ENCODE peak calls at places on chromosomes 12 and 14, in seven cellular contexts. K is mucosa of descending colon, N is heart right ventricle, E is choroid plexus epithelial cell, G is neural progenitor cell, A is left lung, T is IMR-90. V is an unnamed sample.

GRCh38 chr14:67883717-67884116 is 64.1 kb downstream of the RAD51B start:
- DNase-seq in N (no peak), K (no peak), E (peak), T (peak), A (no peak), G (no peak), V (no peak)

GRCh38 chr12:123512838-123513665 is 20.5 kb downstream of the RILPL1 start:
- DNase-seq in T (no peak), E (no peak), A (peak), K (no peak), N (no peak), G (no peak), V (peak)

GRCh38 chr14:100017578-100017977 is 47.6 kb upstream of the EVL start:
- DNase-seq in T (peak), N (no peak), G (no peak), K (no peak), E (peak), A (no peak), V (no peak)

GRCh38 chr14:24392327-24393098 is 6.3 kb upstream of the NYNRIN start:
- DNase-seq in A (no peak), G (no peak), N (no peak), E (peak), K (no peak), T (peak), V (no peak)

GRCh38 chr14:35155962-35156361 is 33.6 kb downstream of the PRORP start:
- DNase-seq in A (no peak), E (peak), N (no peak), K (no peak), T (peak), G (no peak), V (no peak)

GRCh38 chr14:37594238-37594915 is 672 bp downstream of the FOXA1 start:
- DNase-seq in A (no peak), T (peak), G (peak), K (peak), N (peak), E (peak), V (peak)

GRCh38 chr12:39145175-39145999 is 240.0 kb upstream of the CPNE8 start:
- DNase-seq in A (peak), N (peak), K (peak), G (peak), T (no peak), E (peak), V (peak)

GRCh38 chr12:14931791-14932560 is 6.4 kb downstream of the ERP27 start:
- DNase-seq in T (no peak), N (no peak), G (no peak), A (no peak), K (no peak), E (no peak), V (no peak)

GRCh38 chr12:62862259-62862881 is 72.6 kb downstream of the PPM1H start:
- DNase-seq in E (peak), T (peak), G (no peak), N (no peak), A (no peak), K (no peak), V (no peak)

GRCh38 chr12:53994691-53995310 is 5.2 kb upstream of the HOXC9 start:
- DNase-seq in A (no peak), N (no peak), K (no peak), E (no peak), G (no peak), T (no peak), V (no peak)

GRCh38 chr14:38254565-38255407 is 1.1 kb downstream of the CLEC14A start:
- DNase-seq in A (no peak), G (peak), E (no peak), T (no peak), K (no peak), N (peak), V (no peak)

GRCh38 chr12:646303-647038 is 16.8 kb downstream of the NINJ2 start:
- DNase-seq in T (no peak), K (peak), G (no peak), N (peak), A (peak), E (peak), V (no peak)

GRCh38 chr12:78580296-78580695 is 284.3 kb upstream of the SYT1 start:
- DNase-seq in T (no peak), E (no peak), K (no peak), A (no peak), G (no peak), N (no peak), V (no peak)

GRCh38 chr12:53093777-53094393 is 3.6 kb upstream of the IGFBP6 start:
- DNase-seq in G (no peak), T (peak), E (no peak), K (no peak), N (no peak), A (no peak), V (no peak)

GRCh38 chr12:87922721-87923120 is 106.5 kb downstream of the C12orf50 start:
- DNase-seq in E (peak), A (no peak), T (peak), K (no peak), N (no peak), G (no peak), V (no peak)

GRCh38 chr12:15494329-15495046 is 172.2 kb downstream of the PTPRO start:
- DNase-seq in A (no peak), G (no peak), T (no peak), K (no peak), E (no peak), N (no peak), V (no peak)

GRCh38 chr14:93857500-93857899 is 69.2 kb upstream of the PRIMA1 start:
- DNase-seq in N (no peak), E (no peak), K (no peak), G (peak), T (no peak), A (no peak), V (no peak)

GRCh38 chr14:31486764-31487163 is 1.1 kb downstream of the GPR33 start:
- DNase-seq in T (no peak), N (no peak), K (no peak), G (no peak), E (no peak), A (no peak), V (no peak)

GRCh38 chr14:89290813-89291212 is 126.2 kb downstream of the FOXN3 start:
- DNase-seq in E (no peak), T (no peak), K (no peak), G (no peak), A (no peak), N (no peak), V (no peak)

GRCh38 chr12:27780612-27781408 is 774 bp upstream of the MANSC4 start:
- DNase-seq in K (no peak), G (peak), A (no peak), E (peak), N (peak), T (peak), V (no peak)

DNA sequence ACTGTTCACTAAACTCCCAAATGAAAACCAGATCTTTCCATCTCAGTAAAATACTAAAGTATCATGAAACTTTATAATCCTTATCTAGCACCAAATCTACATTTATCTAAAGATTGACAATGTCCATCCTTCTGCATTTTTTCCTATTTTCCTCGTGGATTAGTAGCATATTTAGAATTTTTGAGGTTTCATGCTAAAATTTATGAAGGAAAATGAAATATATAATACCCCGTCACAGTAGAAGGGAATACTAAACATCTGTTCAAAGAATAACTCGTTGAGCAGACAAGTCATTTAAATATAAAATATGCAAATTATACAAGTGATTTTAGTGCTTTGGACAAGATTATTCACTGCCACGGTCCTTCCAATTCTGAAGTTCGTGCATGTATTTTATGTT is 122.7 kb upstream of the SLCO1C1 start:
- DNase-seq in A (no peak), K (no peak), G (no peak), E (no peak), T (no peak), N (no peak), V (no peak)
- TF ChIP-seq CTCF in A (no peak), K (no peak), G (no peak), E (no peak), T (no peak), N (no peak), V (no peak)

DNA sequence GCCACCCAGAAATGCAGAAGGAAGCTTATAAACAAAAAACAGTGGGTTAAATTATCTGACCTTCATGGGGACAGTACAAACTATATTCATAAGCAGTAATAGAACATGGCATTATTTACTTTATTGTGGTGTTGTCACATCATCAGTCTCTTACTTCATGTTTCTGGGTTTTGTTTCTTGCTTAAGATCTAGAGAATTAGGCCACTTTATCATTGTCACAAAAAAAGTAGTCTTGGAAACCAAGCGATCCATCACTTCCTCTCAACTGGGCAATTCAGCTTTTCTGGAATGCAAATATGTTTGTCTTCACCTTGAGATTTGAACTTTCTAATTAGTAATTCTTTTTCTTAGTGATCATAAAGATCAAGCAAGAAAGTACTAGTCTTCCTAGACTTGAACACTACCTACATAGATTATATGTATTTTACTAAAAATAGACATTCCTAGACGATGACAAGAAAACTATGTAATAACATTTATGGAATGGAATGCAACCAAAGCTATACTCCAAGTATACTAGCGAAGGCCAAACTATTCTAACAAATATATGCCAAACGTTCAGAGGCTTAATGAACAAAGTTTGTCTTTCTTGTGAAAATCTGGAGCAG is 363.4 kb downstream of the DAD1 start:
- DNase-seq in N (no peak), G (no peak), E (peak), K (no peak), A (no peak), T (peak), V (no peak)
- H3K4me3 ChIP-seq in N (no peak), G (no peak), E (no peak), K (no peak), A (no peak), T (no peak), V (no peak)

GRCh38 chr12:60535363-60535762 is 939.5 kb downstream of the SLC16A7 start:
- DNase-seq in K (no peak), A (no peak), T (peak), N (no peak), E (peak), G (no peak), V (no peak)

GRCh38 chr12:60539592-60539991 is 943.8 kb downstream of the SLC16A7 start:
- DNase-seq in E (peak), N (no peak), G (no peak), T (no peak), K (no peak), A (no peak), V (no peak)
- TF ChIP-seq CTCF in E (no peak), N (no peak), G (no peak), T (no peak), K (no peak), A (no peak), V (no peak)

DNA sequence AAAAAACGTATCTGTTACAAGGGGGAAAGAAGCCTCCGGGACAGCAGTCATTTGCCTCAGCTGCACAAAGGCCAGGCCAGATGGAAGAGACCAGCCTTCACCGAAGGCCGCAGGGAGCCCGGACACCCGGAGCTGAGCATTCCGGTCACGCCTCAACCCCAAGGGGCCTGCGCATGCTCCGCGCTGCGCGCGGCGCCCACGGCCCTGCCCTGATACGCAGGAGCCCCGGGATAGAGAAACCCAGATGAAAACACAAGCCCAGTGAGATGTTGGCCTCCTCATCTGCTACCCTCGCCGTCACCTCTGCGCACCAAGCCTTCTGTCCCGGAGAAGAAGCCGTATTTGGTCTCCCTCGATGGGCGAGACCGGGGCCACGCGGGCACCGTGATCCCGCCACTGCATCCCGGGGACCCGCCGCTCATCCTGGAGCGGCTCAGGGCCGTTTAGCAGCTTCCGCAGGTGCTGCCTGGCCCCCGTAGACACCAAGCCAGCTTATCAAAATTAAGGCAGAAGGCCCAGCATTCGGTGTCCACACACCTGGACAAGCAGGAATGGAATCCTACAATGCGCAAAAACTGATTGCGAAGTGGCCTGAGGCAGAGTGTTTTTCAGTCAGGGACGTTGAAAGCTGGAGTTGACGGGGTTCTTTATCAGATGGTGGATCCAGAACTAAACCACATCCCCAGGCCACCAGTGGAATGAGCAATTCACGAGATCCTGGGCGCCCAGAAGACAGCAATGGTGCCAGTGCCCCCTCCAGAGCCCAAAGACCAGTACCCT is 2.6 kb downstream of the OR8S1 start:
- DNase-seq in N (no peak), T (no peak), E (no peak), A (no peak), G (no peak), K (no peak), V (no peak)
- H3K4me3 ChIP-seq in N (no peak), T (no peak), E (no peak), A (no peak), G (no peak), K (no peak), V (no peak)

GRCh38 chr14:70872678-70873020 is 34.6 kb upstream of the PCNX1 start:
- DNase-seq in T (no peak), K (no peak), E (no peak), A (no peak), N (no peak), G (no peak), V (no peak)

GRCh38 chr14:70871001-70871400 is 36.3 kb upstream of the PCNX1 start:
- DNase-seq in N (no peak), K (no peak), T (no peak), E (no peak), G (no peak), A (no peak), V (no peak)

GRCh38 chr14:70871863-70872677 is 35.2 kb upstream of the PCNX1 start:
- DNase-seq in E (no peak), N (no peak), G (no peak), T (no peak), K (no peak), A (no peak), V (no peak)

GRCh38 chr14:70879448-70879847 is 27.8 kb upstream of the PCNX1 start:
- DNase-seq in T (peak), N (no peak), K (no peak), G (no peak), E (peak), A (no peak), V (no peak)

GRCh38 chr14:70873627-70874026 is 33.6 kb upstream of the PCNX1 start:
- DNase-seq in A (no peak), E (no peak), T (no peak), N (no peak), G (no peak), K (no peak), V (no peak)
- TF ChIP-seq CTCF in A (no peak), E (peak), T (no peak), N (no peak), G (no peak), K (no peak), V (no peak)

V was measured in lower lobe of right lung.